ENCODE peak calls at places on chromosome X, in six cellular contexts. D, G, A, F, S and R are unnamed samples.
A peak's percentile ranks its signal among the peaks of the same experiment; 100 is the strongest.

GRCh38 chrX:110241816-110242215 is 76.1 kb downstream of the AMMECR1 start:
- DNase-seq in F (no peak), G (no peak), D (peak; percentile 35), A (peak; percentile 44), S (peak; percentile 29), R (no peak)

GRCh38 chrX:118974088-118974907 is at the start of gene LONRF3:
- DNase-seq in F (peak; percentile 63), D (peak; percentile 27), G (no peak), A (peak; percentile 51), S (peak; percentile 63), R (no peak)

GRCh38 chrX:154596290-154596929 is 11.5 kb downstream of the CTAG1A start:
- DNase-seq in S (no peak), A (peak; percentile 55), F (no peak), D (peak; percentile 77), G (peak; percentile 84), R (peak; percentile 51)

GRCh38 chrX:135520022-135520552 is 373 bp upstream of the INTS6L start:
- DNase-seq in D (no peak), G (no peak), F (no peak), A (peak; percentile 76), S (no peak), R (no peak)

GRCh38 chrX:147550217-147550616 is 361.5 kb upstream of the FMR1 start:
- DNase-seq in F (no peak), A (no peak), G (no peak), D (no peak), S (no peak), R (no peak)

GRCh38 chrX:108399427-108400165 is 38.6 kb downstream of the COL4A6 start:
- DNase-seq in S (no peak), A (peak; percentile 40), D (no peak), G (peak; percentile 2), F (no peak), R (no peak)

GRCh38 chrX:70432936-70433847 is 10.1 kb downstream of the GDPD2 start:
- DNase-seq in A (no peak), D (no peak), G (no peak), S (no peak), F (no peak), R (no peak)

GRCh38 chrX:57596109-57596870 is 4.5 kb downstream of the ZXDB start:
- DNase-seq in S (no peak), G (no peak), A (no peak), D (no peak), F (no peak), R (no peak)

GRCh38 chrX:39624166-39624565 is 473.6 kb downstream of the BCOR start:
- DNase-seq in F (no peak), S (no peak), G (no peak), D (no peak), A (no peak), R (no peak)
- TF ChIP-seq CTCF in F (no peak), S (no peak), G (no peak), D (no peak), A (no peak), R (no peak)

GRCh38 chrX:19875051-19875432 is 12.4 kb downstream of the SH3KBP1 start:
- DNase-seq in S (no peak), G (no peak), A (no peak), D (no peak), F (no peak), R (no peak)
- H3K4me3 ChIP-seq in S (no peak overlapping the region), G (no peak overlapping the region), A (no peak overlapping the region), D (no peak overlapping the region), F (no peak overlapping the region), R (no peak overlapping the region)

DNA sequence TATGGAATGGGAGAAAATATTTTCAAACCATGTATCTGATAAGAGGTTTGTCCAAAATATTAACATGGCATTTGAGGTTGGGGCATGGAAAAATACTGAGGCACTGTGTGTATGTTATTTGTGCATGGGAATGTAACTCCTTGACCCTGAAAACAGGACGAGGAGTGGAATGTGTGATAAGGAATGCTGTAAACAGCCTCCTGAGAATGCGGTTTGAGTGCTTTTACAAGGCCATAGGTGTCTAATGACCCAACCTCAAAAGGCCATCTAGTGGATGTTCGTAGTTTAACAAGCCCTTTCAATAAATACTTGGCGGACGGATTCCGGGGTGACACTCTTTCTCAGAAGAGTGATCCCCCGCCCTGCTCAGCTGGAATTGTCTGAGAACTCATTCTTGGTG is 162.9 kb upstream of the USP9X start:
- DNase-seq in D (peak; percentile 60), G (no peak), A (peak; percentile 90), F (no peak), S (no peak), R (no peak)
- TF ChIP-seq CTCF in D (peak; percentile 39), G (peak; percentile 45), A (peak; percentile 49), F (no peak), S (no peak), R (peak; percentile 53)

GRCh38 chrX:112011376-112011775 is 71.2 kb downstream of the TRPC5 start:
- DNase-seq in G (no peak), S (no peak), F (no peak), D (no peak), A (no peak), R (no peak)

GRCh38 chrX:112008724-112009123 is 73.9 kb downstream of the TRPC5 start:
- DNase-seq in D (no peak), G (no peak), S (no peak), A (no peak), F (no peak), R (no peak)
- H3K4me3 ChIP-seq in D (no peak overlapping the region), G (no peak overlapping the region), S (no peak overlapping the region), A (no peak overlapping the region), F (no peak overlapping the region), R (no peak overlapping the region)

GRCh38 chrX:104104676-104105075 is 7.6 kb upstream of the ZCCHC18 start:
- DNase-seq in A (no peak), G (no peak), D (no peak), S (no peak), F (no peak), R (no peak)

GRCh38 chrX:104098151-104098808 is 14.0 kb upstream of the ZCCHC18 start:
- DNase-seq in A (peak; percentile 86), G (peak; percentile 62), D (peak; percentile 73), S (peak; percentile 56), F (peak; percentile 41), R (peak; percentile 16)

DNA sequence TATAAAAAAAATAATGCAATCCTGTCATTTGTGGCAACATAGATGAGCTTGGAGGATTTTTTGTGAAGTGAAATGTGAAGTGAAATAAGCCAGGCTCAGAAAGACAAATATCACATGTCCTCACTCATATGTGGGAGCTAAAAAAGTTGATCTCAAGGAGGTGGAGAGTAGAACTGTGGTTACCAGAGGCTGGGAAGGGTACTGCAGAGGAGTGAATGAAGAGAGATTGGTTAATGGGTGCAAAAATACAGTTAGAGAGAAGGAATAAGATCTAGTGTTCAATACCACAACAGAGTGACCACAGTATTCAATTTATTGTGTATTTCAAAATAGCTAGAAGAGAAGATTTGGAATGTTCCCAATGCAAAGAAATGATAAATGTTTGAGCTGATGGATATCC is 13.4 kb upstream of the ZCCHC18 start:
- DNase-seq in G (no peak), A (no peak), D (no peak), S (no peak), F (no peak), R (no peak)
- TF ChIP-seq CTCF in G (no peak), A (no peak), D (no peak), S (no peak), F (no peak), R (no peak)

GRCh38 chrX:41906515-41907165 is 16.7 kb downstream of the CASK start:
- DNase-seq in F (no peak), D (peak; percentile 23), S (no peak), G (no peak), A (peak; percentile 39), R (peak; percentile 51)
- H3K4me3 ChIP-seq in F (no peak overlapping the region), D (no peak overlapping the region), S (no peak overlapping the region), G (no peak overlapping the region), A (no peak overlapping the region), R (no peak overlapping the region)

GRCh38 chrX:83278988-83279387 is 229.1 kb upstream of the POU3F4 start:
- DNase-seq in G (no peak), A (no peak), D (no peak), S (no peak), F (no peak), R (no peak)
- TF ChIP-seq CTCF in G (no peak), A (no peak), D (no peak), S (no peak), F (no peak), R (no peak)